ENCODE peak calls at places on chromosomes 4 and X, in eight cellular contexts. W is right lobe of liver, R is A549, V is fibroblast of mammary gland, T is B cell, Z is pancreas, P is tibial artery, X is stomach. O is an unnamed sample.

GRCh38 chr4:182143086-182143821 is 99.9 kb upstream of the TENM3 start:
- DNase-seq in W (no peak), R (no peak), V (peak), T (no peak), Z (no peak), P (no peak), X (no peak), O (no peak)

GRCh38 chrX:119186194-119186593 is 49.9 kb upstream of the PGRMC1 start:
- DNase-seq in W (no peak), R (no peak), V (no peak), T (no peak), Z (no peak), P (no peak), X (no peak), O (no peak)

GRCh38 chrX:147875866-147876596 is 35.7 kb upstream of the FMR1 start:
- DNase-seq in W (no peak), R (no peak), V (peak), T (peak), Z (no peak), P (no peak), X (no peak), O (no peak)

GRCh38 chr4:6109842-6110560 is 90.3 kb downstream of the JAKMIP1 start:
- DNase-seq in W (no peak), R (peak), V (no peak), T (no peak), Z (no peak), P (no peak), X (peak), O (no peak)

GRCh38 chr4:168557658-168558057 is 60.8 kb downstream of the PALLD start:
- DNase-seq in W (no peak), R (no peak), V (no peak), T (no peak), Z (no peak), P (no peak), X (no peak), O (no peak)

GRCh38 chr4:117001077-117001476 is 84.3 kb downstream of the TRAM1L1 start:
- DNase-seq in W (no peak), R (no peak), V (no peak), T (no peak), Z (no peak), P (no peak), X (no peak), O (no peak)

GRCh38 chr4:16206848-16207247 is 19.4 kb downstream of the TAPT1 start:
- DNase-seq in W (no peak), R (no peak), V (no peak), T (no peak), Z (no peak), P (no peak), X (no peak), O (no peak)

GRCh38 chrX:115491766-115492165 is 69.2 kb upstream of the PLS3 start:
- DNase-seq in W (no peak), R (no peak), V (peak), T (no peak), Z (no peak), P (no peak), X (no peak), O (no peak)

GRCh38 chr4:128821151-128821550 is 11.7 kb downstream of the JADE1 start:
- DNase-seq in W (no peak), R (no peak), V (no peak), T (no peak), Z (no peak), P (no peak), X (no peak), O (no peak)

GRCh38 chrX:68249401-68249831 is 183.9 kb downstream of the OPHN1 start:
- DNase-seq in W (no peak), R (no peak), V (peak), T (no peak), Z (no peak), P (peak), X (no peak), O (no peak)

GRCh38 chrX:67545772-67546495 is 2.1 kb downstream of the AR start:
- DNase-seq in W (peak), R (peak), V (peak), T (no peak), Z (peak), P (peak), X (no peak), O (no peak)

GRCh38 chr4:147492761-147493160 is 11.9 kb downstream of the EDNRA start:
- DNase-seq in W (no peak), R (no peak), V (peak), T (no peak), Z (no peak), P (peak), X (no peak), O (no peak)

GRCh38 chrX:49037883-49038475 is 5.2 kb downstream of the TFE3 start:
- DNase-seq in W (no peak), R (peak), V (peak), T (no peak), Z (no peak), P (no peak), X (no peak), O (no peak)

GRCh38 chrX:120402363-120402762 is 40.5 kb downstream of the ATP1B4 start:
- DNase-seq in W (no peak), R (no peak), V (peak), T (no peak), Z (no peak), P (no peak), X (no peak), O (no peak)

GRCh38 chr4:107666134-107666533 is 53.9 kb downstream of the PAPSS1 start:
- DNase-seq in W (no peak), R (peak), V (peak), T (no peak), Z (no peak), P (no peak), X (no peak), O (no peak)

GRCh38 chr4:165289429-165289785 is 38.1 kb upstream of the MSMO1 start:
- DNase-seq in W (no peak), R (no peak), V (no peak), T (no peak), Z (no peak), P (no peak), X (no peak), O (no peak)

GRCh38 chr4:57023104-57023503 is 44.4 kb downstream of the POLR2B start:
- DNase-seq in W (no peak), R (no peak), V (peak), T (no peak), Z (no peak), P (no peak), X (no peak), O (no peak)

GRCh38 chrX:106692425-106693075 is 34.0 kb upstream of the RNF128 start:
- DNase-seq in W (no peak), R (no peak), V (no peak), T (no peak), Z (no peak), P (no peak), X (no peak), O (no peak)

GRCh38 chrX:106698693-106699092 is 27.8 kb upstream of the RNF128 start:
- DNase-seq in W (no peak), R (no peak), V (peak), T (no peak), Z (no peak), P (no peak), X (no peak), O (no peak)

DNA sequence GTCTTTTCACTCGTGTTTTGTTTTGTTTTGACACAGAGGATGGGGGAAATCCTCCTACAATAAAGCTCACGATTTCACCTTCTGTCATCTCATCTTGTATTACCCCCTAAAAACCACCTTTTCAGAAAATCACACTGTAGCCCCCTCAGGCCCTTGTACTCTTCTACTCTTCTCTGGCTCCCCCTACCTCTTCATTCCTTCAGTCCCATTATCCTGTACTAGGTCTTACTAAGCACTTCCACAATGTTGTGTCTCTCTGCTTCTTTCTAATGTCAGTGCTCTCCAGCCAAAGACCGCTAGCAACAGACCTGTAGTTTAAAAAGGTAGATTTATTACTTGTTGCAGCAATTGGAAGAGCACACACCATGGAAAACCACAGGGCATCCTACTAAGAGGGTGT is 30.0 kb upstream of the RNF128 start:
- DNase-seq in W (no peak), R (no peak), V (no peak), T (no peak), Z (no peak), P (no peak), X (no peak), O (no peak)
- TF ChIP-seq CTCF in W (no peak), R (no peak), V (no peak), T (no peak), Z (no peak), P (no peak), X (no peak), O (no peak)

GRCh38 chrX:38664285-38664684 is 102.9 kb downstream of the TSPAN7 start:
- DNase-seq in W (no peak), R (peak), V (peak), T (no peak), Z (no peak), P (no peak), X (no peak), O (no peak)
- TF ChIP-seq CTCF in W (peak), R (peak), V (peak), T (peak), Z (peak), P (no peak), X (no peak), O (no peak)

GRCh38 chr4:1408418-1408817 is 2.2 kb upstream of the NKX1-1 start:
- DNase-seq in W (peak), R (no peak), V (no peak), T (no peak), Z (no peak), P (no peak), X (peak), O (no peak)
- TF ChIP-seq CTCF in W (no peak), R (no peak), V (no peak), T (no peak), Z (no peak), P (no peak), X (no peak), O (no peak)

GRCh38 chr4:63302078-63302477 is 1107.2 kb downstream of the TECRL start:
- DNase-seq in W (no peak), R (no peak), V (no peak), T (no peak), Z (no peak), P (no peak), X (no peak), O (no peak)

DNA sequence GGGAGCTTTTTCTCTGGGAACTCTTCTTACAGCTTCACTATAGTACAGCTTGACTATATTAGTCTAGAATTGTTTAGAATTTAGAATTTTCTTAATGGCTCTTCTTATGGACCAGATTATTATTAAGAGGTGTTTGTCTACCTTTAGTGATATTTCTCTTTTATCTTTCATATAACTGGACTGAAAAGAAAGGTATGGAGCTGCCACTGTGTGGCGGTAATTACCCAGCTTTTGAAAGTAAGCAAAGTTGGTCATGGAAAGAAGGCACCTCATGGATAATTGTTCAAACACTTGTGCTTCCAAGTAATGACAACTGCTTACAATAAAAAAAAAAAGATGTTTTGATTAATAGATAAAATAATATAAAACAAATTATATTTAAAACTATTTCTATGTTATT is 1112.5 kb downstream of the TECRL start:
- DNase-seq in W (no peak), R (peak), V (no peak), T (no peak), Z (no peak), P (no peak), X (no peak), O (no peak)
- TF ChIP-seq CTCF in W (no peak), R (no peak), V (no peak), T (no peak), Z (no peak), P (no peak), X (no peak), O (no peak)

DNA sequence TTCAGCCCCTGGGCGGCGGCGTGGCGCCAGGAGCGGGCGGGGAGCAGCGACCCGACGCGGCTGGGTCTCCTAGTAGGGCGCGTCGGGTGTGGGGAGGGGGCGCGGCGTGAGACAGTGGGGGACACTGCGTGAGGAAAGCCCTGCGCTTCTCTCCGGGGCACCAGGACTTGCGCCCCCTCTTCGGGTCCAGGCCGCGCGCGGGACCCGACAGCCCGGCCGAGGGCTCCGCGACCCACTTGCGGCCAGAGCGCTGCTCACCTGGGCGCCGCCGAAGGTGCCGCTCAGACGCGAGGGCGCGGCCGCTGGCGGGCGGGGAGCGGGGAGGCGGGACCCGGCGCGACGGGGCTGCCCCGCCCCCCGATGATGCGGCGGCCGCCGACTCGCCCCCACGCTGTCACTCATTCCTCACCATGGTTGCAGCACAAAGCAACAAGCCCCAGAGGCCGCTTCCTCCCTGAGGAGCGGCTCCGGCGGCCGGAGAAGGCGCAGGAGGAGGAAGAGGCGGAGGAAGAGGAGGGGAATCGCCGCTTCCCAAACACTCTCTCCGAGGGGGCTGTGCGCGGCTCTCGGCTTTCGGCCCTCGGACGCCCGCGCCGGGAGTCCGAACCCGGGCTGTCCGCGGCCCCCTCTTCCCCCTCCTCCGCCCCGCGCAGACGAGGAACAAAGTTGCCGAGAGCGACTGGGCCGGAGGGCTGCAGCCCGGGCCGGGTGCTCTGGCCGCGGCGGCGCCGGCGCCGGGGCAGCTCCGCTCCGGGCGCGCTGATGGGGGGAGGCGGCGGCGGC is at the start of gene RAPGEF2:
- DNase-seq in W (peak), R (peak), V (peak), T (peak), Z (peak), P (peak), X (peak), O (peak)
- TF ChIP-seq CTCF in W (no peak), R (no peak), V (no peak), T (no peak), Z (no peak), P (no peak), X (no peak), O (no peak)

GRCh38 chr4:99943904-99944437 is 2.4 kb downstream of the DNAJB14 start:
- DNase-seq in W (no peak), R (no peak), V (no peak), T (no peak), Z (no peak), P (no peak), X (no peak), O (no peak)

GRCh38 chr4:99947190-99947578 is 766 bp upstream of the DNAJB14 start:
- DNase-seq in W (no peak), R (no peak), V (no peak), T (peak), Z (no peak), P (no peak), X (no peak), O (no peak)

GRCh38 chr4:99947608-99948007 is 1.2 kb upstream of the DNAJB14 start:
- DNase-seq in W (no peak), R (no peak), V (no peak), T (no peak), Z (no peak), P (no peak), X (no peak), O (no peak)

GRCh38 chr4:99945718-99946345 is 586 bp downstream of the DNAJB14 start:
- DNase-seq in W (no peak), R (peak), V (peak), T (no peak), Z (no peak), P (no peak), X (peak), O (no peak)

DNA sequence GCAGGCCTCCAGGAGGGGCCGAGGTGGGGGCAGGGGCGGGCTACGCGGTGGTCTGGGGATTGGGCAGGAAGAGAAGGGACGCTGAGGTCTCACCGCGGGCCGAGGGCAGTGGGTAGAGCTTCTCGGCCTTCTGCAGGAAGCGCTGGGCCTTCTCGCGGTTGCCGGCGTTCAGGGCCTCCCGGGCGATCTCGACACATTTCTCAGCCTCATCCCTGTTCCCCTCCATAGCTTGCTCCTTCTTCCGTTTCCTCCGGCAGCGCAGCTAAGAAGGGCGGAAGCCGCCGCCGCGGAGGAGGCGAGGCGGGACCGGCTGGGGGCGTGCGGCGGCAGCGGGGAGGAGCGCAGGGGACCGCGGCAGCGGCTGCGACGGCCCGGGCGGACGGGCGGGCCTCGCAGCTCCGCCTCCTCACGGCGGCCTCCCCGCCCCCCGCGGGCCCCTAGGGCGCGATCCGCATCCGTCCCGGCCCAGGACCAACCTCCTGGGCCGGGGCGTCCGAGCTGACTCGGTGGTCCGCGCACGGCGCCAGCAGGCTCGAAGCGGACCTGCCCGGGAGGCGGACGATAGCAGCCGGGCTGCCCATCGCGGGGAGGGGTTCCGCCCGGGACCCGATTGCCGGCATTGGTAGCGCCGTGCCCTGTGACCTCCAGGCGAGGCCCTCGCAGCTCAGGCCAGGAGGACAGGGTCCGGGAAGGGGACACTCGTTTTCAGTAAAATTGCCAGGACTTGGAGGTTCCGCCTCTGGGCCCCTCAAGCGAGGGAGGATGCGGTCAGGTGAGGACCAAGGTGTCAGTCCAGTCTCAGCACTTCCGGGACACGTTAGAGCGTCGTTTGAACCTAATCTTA is at the start of gene DNAJB14:
- DNase-seq in W (peak), R (peak), V (peak), T (peak), Z (peak), P (peak), X (peak), O (peak)
- TF ChIP-seq CTCF in W (no peak), R (no peak), V (no peak), T (peak), Z (no peak), P (peak), X (no peak), O (no peak)

GRCh38 chr4:170198742-170199141 is 109.0 kb upstream of the AADAT start:
- DNase-seq in W (no peak), R (no peak), V (peak), T (no peak), Z (no peak), P (no peak), X (no peak), O (no peak)
- TF ChIP-seq CTCF in W (peak), R (no peak), V (no peak), T (no peak), Z (no peak), P (no peak), X (no peak), O (no peak)

GRCh38 chr4:139453371-139454110 is 380 bp upstream of the RAB33B start:
- DNase-seq in W (peak), R (peak), V (peak), T (peak), Z (peak), P (peak), X (peak), O (peak)

GRCh38 chr4:139454111-139454600 is at the start of gene RAB33B:
- DNase-seq in W (no peak), R (no peak), V (peak), T (no peak), Z (no peak), P (peak), X (no peak), O (no peak)

GRCh38 chr4:139452000-139452399 is 1.9 kb upstream of the RAB33B start:
- DNase-seq in W (no peak), R (no peak), V (no peak), T (no peak), Z (no peak), P (no peak), X (no peak), O (no peak)

GRCh38 chr4:139454646-139455045 is 725 bp downstream of the RAB33B start:
- DNase-seq in W (no peak), R (no peak), V (peak), T (no peak), Z (no peak), P (no peak), X (no peak), O (no peak)

DNA sequence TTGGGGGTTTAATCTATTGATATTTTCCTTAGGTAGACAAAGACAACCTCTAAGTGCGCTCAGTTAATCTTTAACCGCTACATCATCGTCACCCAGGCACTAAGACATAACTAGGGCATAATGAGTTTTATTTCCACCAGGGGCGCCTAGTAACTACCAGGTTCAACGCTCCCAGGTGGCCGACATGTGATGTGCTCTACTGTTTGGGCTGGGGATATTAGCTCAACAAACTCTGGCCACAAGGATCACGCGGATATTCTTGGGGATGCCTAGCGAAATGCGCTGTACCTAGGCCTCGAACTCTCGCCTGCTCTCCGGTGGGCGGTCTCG is 915 bp upstream of the RAB33B start:
- DNase-seq in W (no peak), R (peak), V (no peak), T (peak), Z (no peak), P (no peak), X (no peak), O (peak)
- TF ChIP-seq CTCF in W (peak), R (no peak), V (peak), T (peak), Z (peak), P (peak), X (peak), O (peak)

DNA sequence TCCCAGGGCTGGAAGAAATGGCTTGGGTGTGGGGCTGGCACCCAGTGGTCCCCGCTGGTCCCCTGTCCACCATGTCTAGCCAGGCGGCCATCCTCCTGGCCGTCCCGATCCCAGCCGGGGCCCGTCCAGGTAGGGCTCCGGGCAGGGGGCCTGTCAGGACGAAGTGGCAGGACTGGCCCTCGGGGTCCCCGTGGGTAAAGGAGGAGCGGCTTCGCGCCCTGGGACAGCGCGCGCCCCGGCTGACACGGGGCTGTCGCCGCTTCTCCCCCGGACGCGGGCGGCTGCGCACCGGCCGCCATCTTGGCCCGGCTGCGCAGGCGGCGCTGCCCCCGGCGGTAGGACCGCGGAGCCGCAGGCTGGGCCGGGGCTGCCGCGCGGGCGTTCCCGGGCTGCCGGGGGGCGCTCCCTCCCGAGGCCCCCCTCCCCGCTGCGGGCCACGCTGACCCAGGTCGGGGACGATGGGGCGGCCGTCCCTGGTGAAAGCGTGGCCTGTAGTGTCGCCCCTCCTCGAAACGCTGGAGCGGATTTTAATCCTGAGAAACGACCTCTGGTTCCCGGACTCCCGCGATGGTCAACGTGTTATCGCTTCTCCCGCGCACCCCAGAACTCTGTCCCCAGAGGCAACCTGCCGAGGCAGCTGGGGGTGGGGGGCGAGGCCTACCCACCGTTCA is 60.4 kb upstream of the BCOR start:
- DNase-seq in W (peak), R (peak), V (no peak), T (peak), Z (peak), P (no peak), X (no peak), O (no peak)
- TF ChIP-seq CTCF in W (peak), R (peak), V (no peak), T (peak), Z (no peak), P (peak), X (no peak), O (no peak)